ENCODE peak calls at places on chromosomes 11 and 22, in nine cellular contexts. V is A549; N is lung; B is progenitor cell of endocrine pancreas; J is OCI-LY7; P is fibroblast of villous mesenchyme; K is activated CD8-positive, alpha-beta T cell treated with anti-CD3 and anti-CD28 coated beads for 36 hours; Z is dorsolateral prefrontal cortex; H is IMR-90. U is an unnamed sample.

GRCh38 chr11:315516-315994 is 1.7 kb downstream of the IFITM1 start:
- DNase-seq in V (no peak), N (no peak), B (no peak), J (no peak), P (peak; percentile 5), K (peak; percentile 11), Z (no peak), H (no peak), U (no peak)

GRCh38 chr11:102911758-102912481 is 37.1 kb upstream of the MMP12 start:
- DNase-seq in V (no peak), N (no peak), B (no peak), J (no peak), P (no peak), K (no peak), Z (no peak), H (no peak), U (no peak)

GRCh38 chr22:40637181-40638150 is 947 bp upstream of the MRTFA start:
- DNase-seq in V (no peak), N (peak; percentile 59), B (no peak), J (peak; percentile 43), P (no peak), K (peak; percentile 73), Z (no peak), H (no peak), U (no peak)

GRCh38 chr11:114092953-114093352 is 33.4 kb downstream of the ZBTB16 start:
- DNase-seq in V (no peak), N (no peak), B (no peak), J (no peak), P (no peak), K (no peak), Z (no peak), H (no peak), U (no peak)

GRCh38 chr11:75534291-75535038 is 8.7 kb upstream of the GDPD5 start:
- DNase-seq in V (peak; percentile 63), N (no peak), B (no peak), J (no peak), P (no peak), K (no peak), Z (no peak), H (no peak), U (no peak)

GRCh38 chr11:116689413-116690127 is 83.2 kb downstream of the BUD13 start:
- DNase-seq in V (no peak), N (no peak), B (no peak), J (no peak), P (no peak), K (no peak), Z (no peak), H (no peak), U (no peak)

GRCh38 chr22:43975041-43975440 is 19.8 kb downstream of the SAMM50 start:
- DNase-seq in V (no peak), N (no peak), B (no peak), J (no peak), P (no peak), K (no peak), Z (no peak), H (no peak), U (no peak)

GRCh38 chr22:49958961-49959781 is 1.4 kb upstream of the PIM3 start:
- DNase-seq in V (no peak), N (no peak), B (no peak), J (no peak), P (no peak), K (no peak), Z (no peak), H (no peak), U (no peak)

GRCh38 chr11:67024410-67024809 is 1.5 kb downstream of the SYT12 start:
- DNase-seq in V (no peak), N (no peak), B (no peak), J (peak; percentile 59), P (no peak), K (peak; percentile 75), Z (no peak), H (no peak), U (no peak)

GRCh38 chr22:22802346-22802970 is 85.2 kb upstream of the IGLL5 start:
- DNase-seq in V (peak; percentile 14), N (peak; percentile 23), B (no peak), J (peak; percentile 56), P (no peak), K (peak; percentile 66), Z (no peak), H (no peak), U (no peak)

GRCh38 chr11:63837027-63837688 is 1.8 kb upstream of the MARK2 start:
- DNase-seq in V (peak; percentile 79), N (peak; percentile 83), B (peak; percentile 63), J (peak; percentile 86), P (peak; percentile 74), K (peak; percentile 84), Z (peak; percentile 86), H (peak; percentile 69), U (peak; percentile 67)

GRCh38 chr22:32623943-32624342 is 149.3 kb downstream of the FBXO7 start:
- DNase-seq in V (no peak), N (peak; percentile 60), B (no peak), J (no peak), P (peak; percentile 96), K (no peak), Z (no peak), H (peak; percentile 98), U (peak; percentile 58)

GRCh38 chr22:35098921-35099320 is 33.0 kb downstream of the ISX start:
- DNase-seq in V (no peak), N (no peak), B (no peak), J (no peak), P (no peak), K (no peak), Z (no peak), H (no peak), U (no peak)

GRCh38 chr11:134038897-134039470 is 29.9 kb upstream of the JAM3 start:
- DNase-seq in V (no peak), N (no peak), B (no peak), J (no peak), P (peak; percentile 54), K (no peak), Z (peak; percentile 52), H (peak; percentile 21), U (no peak)

GRCh38 chr11:64313491-64314145 is 3.7 kb downstream of the TRMT112 start:
- DNase-seq in V (no peak), N (no peak), B (no peak), J (no peak), P (no peak), K (no peak), Z (peak; percentile 45), H (no peak), U (no peak)

GRCh38 chr11:125235006-125235405 is 70.5 kb downstream of the PKNOX2 start:
- DNase-seq in V (no peak), N (no peak), B (no peak), J (no peak), P (no peak), K (no peak), Z (no peak), H (no peak), U (no peak)

GRCh38 chr11:131146817-131147490 is 223.5 kb upstream of the NTM start:
- DNase-seq in V (no peak), N (no peak), B (no peak), J (no peak), P (no peak), K (no peak), Z (no peak), H (peak; percentile 36), U (no peak)

GRCh38 chr11:93196816-93197382 is 892 bp downstream of the SLC36A4 start:
- DNase-seq in V (no peak), N (no peak), B (no peak), J (peak; percentile 8), P (no peak), K (no peak), Z (no peak), H (peak; percentile 22), U (peak; percentile 2)
- TF ChIP-seq CTCF in V (no peak), N (no peak), B (peak; percentile 58), J (peak; percentile 59), P (peak; percentile 56), K (peak; percentile 18), Z (no peak), H (peak; percentile 39), U (peak; percentile 32)

DNA sequence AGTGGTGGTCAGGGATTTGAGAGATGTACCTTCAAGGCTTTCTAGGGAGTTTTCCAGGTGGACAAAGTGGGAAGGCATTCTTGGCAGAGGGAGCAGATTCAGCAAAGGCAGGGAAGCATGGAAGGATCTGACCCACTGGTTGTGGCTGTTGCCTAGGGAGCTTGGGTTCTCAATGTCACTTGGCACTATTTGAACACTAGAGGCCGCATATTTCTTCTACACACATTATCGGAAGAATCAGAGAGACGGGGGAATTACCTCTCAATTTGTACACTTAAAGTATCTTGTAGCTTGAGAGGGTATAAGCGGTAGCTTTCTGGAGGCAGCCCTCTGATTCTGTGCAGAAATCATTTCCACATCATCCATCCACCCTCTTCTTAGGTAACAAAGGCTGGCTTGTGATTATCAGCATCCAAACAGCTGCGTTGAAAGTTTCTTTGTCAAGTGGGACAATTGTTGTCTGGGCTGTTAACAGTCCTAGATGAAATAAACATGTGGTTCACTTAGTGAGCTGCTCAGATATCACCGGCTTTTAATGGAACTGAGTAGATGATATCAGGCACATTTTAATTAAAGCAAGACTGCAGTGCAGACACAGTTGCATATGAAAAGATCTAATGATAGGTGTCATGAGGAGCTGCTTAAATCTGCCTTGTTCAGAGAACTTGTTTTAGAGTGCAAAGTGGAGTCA is 2.6 kb downstream of the NELL1 start:
- DNase-seq in V (peak; percentile 20), N (no peak), B (no peak), J (no peak), P (no peak), K (no peak), Z (no peak), H (no peak), U (no peak)
- TF ChIP-seq CTCF in V (peak; percentile 48), N (no peak), B (peak; percentile 41), J (peak; percentile 10), P (no peak), K (no peak), Z (peak; percentile 46), H (no peak), U (peak; percentile 26)

GRCh38 chr11:100753144-100753543 is 66.1 kb downstream of the ARHGAP42 start:
- DNase-seq in V (no peak), N (no peak), B (no peak), J (no peak), P (no peak), K (no peak), Z (no peak), H (no peak), U (no peak)
- TF ChIP-seq CTCF in V (no peak), N (no peak), B (no peak), J (no peak), P (no peak), K (no peak), Z (no peak), H (no peak), U (no peak)

DNA sequence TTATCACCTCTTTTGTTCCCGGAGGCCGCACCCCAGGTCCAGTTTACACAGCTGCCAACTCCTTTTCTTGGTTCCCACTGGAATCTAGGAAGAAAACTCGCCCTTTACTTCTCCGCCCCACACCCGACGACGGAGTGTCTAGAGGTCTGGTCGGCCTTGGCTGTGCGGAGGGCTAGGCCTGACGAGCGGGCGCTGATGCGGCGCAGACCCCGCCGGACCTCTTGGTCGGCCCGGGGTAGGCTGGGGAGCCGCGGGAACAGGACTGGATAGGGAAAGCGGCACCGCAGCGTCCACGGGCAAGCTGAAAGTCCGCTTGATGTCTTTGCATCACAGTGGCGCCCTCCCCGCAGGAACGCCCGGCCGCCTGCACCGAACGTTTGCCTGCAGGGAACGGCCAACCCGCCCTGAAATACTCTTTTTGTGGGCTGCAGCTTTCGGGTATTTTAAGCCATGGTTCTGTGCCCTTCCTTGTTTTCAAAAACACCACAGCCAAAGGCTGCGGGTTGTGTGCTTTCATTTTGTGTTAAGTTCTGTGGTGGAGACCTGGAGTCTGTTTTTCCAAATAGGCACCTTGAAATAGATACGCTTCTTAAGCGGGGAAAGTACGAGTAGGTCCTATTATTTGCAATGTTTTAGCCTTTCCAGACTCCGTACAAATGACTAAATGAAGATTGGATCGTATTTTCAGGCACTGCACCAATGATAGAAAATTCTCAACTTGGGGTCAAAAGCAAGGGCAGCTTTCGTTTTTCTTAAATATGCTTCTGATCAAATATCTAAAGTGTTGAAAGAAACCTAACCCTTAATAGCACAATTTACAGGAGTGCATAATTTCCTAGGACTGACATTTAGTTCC is 880 bp upstream of the ZBED5 start:
- DNase-seq in V (no peak), N (peak; percentile 64), B (peak; percentile 52), J (peak; percentile 56), P (no peak), K (peak; percentile 50), Z (peak; percentile 65), H (peak; percentile 19), U (no peak)
- TF ChIP-seq CTCF in V (no peak), N (no peak), B (no peak), J (no peak), P (no peak), K (no peak), Z (peak; percentile 29), H (no peak), U (no peak)

U was measured in HFF-Myc.